ENCODE peak calls at places on chromosome 17, in seven cellular contexts. One of them, this sample, is unnamed.

GRCh38 chr17:66733759-66734158 is 101.2 kb upstream of the CACNG5 start:
- DNase-seq in CD4-positive, alpha-beta memory T cell: no peak
- DNase-seq in CD8-positive, alpha-beta memory T cell: no peak
- DNase-seq in HCT116: no peak
- DNase-seq in IMR-90: no peak
- DNase-seq in hepatocyte: no peak
- DNase-seq in fibroblast of lung: no peak
- DNase-seq in this sample: no peak

GRCh38 chr17:47238321-47239010 is 15.2 kb upstream of the ITGB3 start:
- DNase-seq in CD4-positive, alpha-beta memory T cell: no peak
- DNase-seq in CD8-positive, alpha-beta memory T cell: no peak
- DNase-seq in HCT116: no peak
- DNase-seq in IMR-90: no peak
- DNase-seq in hepatocyte: no peak
- DNase-seq in fibroblast of lung: no peak
- DNase-seq in this sample: no peak

GRCh38 chr17:47879028-47879585 is 16.9 kb upstream of the SP2 start:
- DNase-seq in CD4-positive, alpha-beta memory T cell: no peak
- DNase-seq in CD8-positive, alpha-beta memory T cell: no peak
- DNase-seq in HCT116: no peak
- DNase-seq in IMR-90: peak; percentile 78
- DNase-seq in hepatocyte: no peak
- DNase-seq in fibroblast of lung: no peak
- DNase-seq in this sample: no peak

GRCh38 chr17:60601443-60602384 is 1.7 kb downstream of the PPM1D start:
- DNase-seq in CD4-positive, alpha-beta memory T cell: peak; percentile 43
- DNase-seq in CD8-positive, alpha-beta memory T cell: no peak
- DNase-seq in HCT116: peak; percentile 60
- DNase-seq in IMR-90: peak; percentile 81
- DNase-seq in hepatocyte: peak; percentile 91
- DNase-seq in fibroblast of lung: peak; percentile 91
- DNase-seq in this sample: peak; percentile 13

GRCh38 chr17:51372345-51373004 is 112.1 kb downstream of the UTP18 start:
- DNase-seq in CD4-positive, alpha-beta memory T cell: peak; percentile 6
- DNase-seq in CD8-positive, alpha-beta memory T cell: no peak
- DNase-seq in HCT116: peak; percentile 98
- DNase-seq in IMR-90: peak; percentile 73
- DNase-seq in hepatocyte: peak; percentile 29
- DNase-seq in fibroblast of lung: peak; percentile 28
- DNase-seq in this sample: no peak

GRCh38 chr17:55717898-55718735 is 4.5 kb downstream of the TMEM100 start:
- DNase-seq in CD4-positive, alpha-beta memory T cell: peak; percentile 40
- DNase-seq in CD8-positive, alpha-beta memory T cell: peak; percentile 38
- DNase-seq in HCT116: peak; percentile 65
- DNase-seq in IMR-90: peak; percentile 68
- DNase-seq in hepatocyte: peak; percentile 88
- DNase-seq in fibroblast of lung: peak; percentile 83
- DNase-seq in this sample: peak; percentile 19

GRCh38 chr17:18262641-18263040 is 2.2 kb downstream of the MIEF2 start:
- DNase-seq in CD4-positive, alpha-beta memory T cell: no peak
- DNase-seq in CD8-positive, alpha-beta memory T cell: no peak
- DNase-seq in HCT116: no peak
- DNase-seq in IMR-90: no peak
- DNase-seq in hepatocyte: no peak
- DNase-seq in fibroblast of lung: no peak
- DNase-seq in this sample: no peak

GRCh38 chr17:73800893-73801292 is 156.6 kb upstream of the SDK2 start:
- DNase-seq in CD4-positive, alpha-beta memory T cell: no peak
- DNase-seq in CD8-positive, alpha-beta memory T cell: no peak
- DNase-seq in HCT116: no peak
- DNase-seq in IMR-90: no peak
- DNase-seq in hepatocyte: no peak
- DNase-seq in fibroblast of lung: no peak
- DNase-seq in this sample: no peak

GRCh38 chr17:7114241-7114874 is at the start of gene ASGR2:
- DNase-seq in CD4-positive, alpha-beta memory T cell: no peak
- DNase-seq in CD8-positive, alpha-beta memory T cell: no peak
- DNase-seq in HCT116: no peak
- DNase-seq in IMR-90: no peak
- DNase-seq in hepatocyte: peak; percentile 60
- DNase-seq in fibroblast of lung: no peak
- DNase-seq in this sample: no peak

GRCh38 chr17:49987681-49988441 is 7.2 kb downstream of the DLX3 start:
- DNase-seq in CD4-positive, alpha-beta memory T cell: no peak
- DNase-seq in CD8-positive, alpha-beta memory T cell: no peak
- DNase-seq in HCT116: no peak
- DNase-seq in IMR-90: no peak
- DNase-seq in hepatocyte: peak; percentile 77
- DNase-seq in fibroblast of lung: no peak
- DNase-seq in this sample: no peak

GRCh38 chr17:45132569-45133463 is 501 bp upstream of the PLCD3 start:
- DNase-seq in CD4-positive, alpha-beta memory T cell: peak; percentile 75
- DNase-seq in CD8-positive, alpha-beta memory T cell: peak; percentile 72
- DNase-seq in HCT116: peak; percentile 67
- DNase-seq in IMR-90: peak; percentile 70
- DNase-seq in hepatocyte: peak; percentile 92
- DNase-seq in fibroblast of lung: peak; percentile 74
- DNase-seq in this sample: peak; percentile 70

GRCh38 chr17:76075364-76076099 is 951 bp downstream of the GALR2 start:
- DNase-seq in CD4-positive, alpha-beta memory T cell: no peak
- DNase-seq in CD8-positive, alpha-beta memory T cell: no peak
- DNase-seq in HCT116: no peak
- DNase-seq in IMR-90: no peak
- DNase-seq in hepatocyte: no peak
- DNase-seq in fibroblast of lung: no peak
- DNase-seq in this sample: no peak

GRCh38 chr17:81738801-81739393 is 26.8 kb downstream of the SLC25A10 start:
- DNase-seq in CD4-positive, alpha-beta memory T cell: no peak
- DNase-seq in CD8-positive, alpha-beta memory T cell: no peak
- DNase-seq in HCT116: no peak
- DNase-seq in IMR-90: no peak
- DNase-seq in hepatocyte: no peak
- DNase-seq in fibroblast of lung: no peak
- DNase-seq in this sample: no peak

GRCh38 chr17:65557349-65558310 is 3.8 kb downstream of the AXIN2 start:
- DNase-seq in CD4-positive, alpha-beta memory T cell: peak; percentile 56
- DNase-seq in CD8-positive, alpha-beta memory T cell: no peak
- DNase-seq in HCT116: peak; percentile 88
- DNase-seq in IMR-90: peak; percentile 55
- DNase-seq in hepatocyte: peak; percentile 73
- DNase-seq in fibroblast of lung: no peak
- DNase-seq in this sample: no peak

GRCh38 chr17:47701603-47702002 is 7.6 kb downstream of the TBKBP1 start:
- DNase-seq in CD4-positive, alpha-beta memory T cell: no peak
- DNase-seq in CD8-positive, alpha-beta memory T cell: no peak
- DNase-seq in HCT116: no peak
- DNase-seq in IMR-90: no peak
- DNase-seq in hepatocyte: no peak
- DNase-seq in fibroblast of lung: no peak
- DNase-seq in this sample: no peak

GRCh38 chr17:68731465-68731864 is 130.3 kb upstream of the FAM20A start:
- DNase-seq in CD4-positive, alpha-beta memory T cell: no peak
- DNase-seq in CD8-positive, alpha-beta memory T cell: no peak
- DNase-seq in HCT116: no peak
- DNase-seq in IMR-90: no peak
- DNase-seq in hepatocyte: no peak
- DNase-seq in fibroblast of lung: no peak
- DNase-seq in this sample: no peak

GRCh38 chr17:48427598-48427997 is 2.4 kb downstream of the SKAP1 start:
- DNase-seq in CD4-positive, alpha-beta memory T cell: peak; percentile 71
- DNase-seq in CD8-positive, alpha-beta memory T cell: peak; percentile 43
- DNase-seq in HCT116: no peak
- DNase-seq in IMR-90: no peak
- DNase-seq in hepatocyte: no peak
- DNase-seq in fibroblast of lung: no peak
- DNase-seq in this sample: peak; percentile 41

GRCh38 chr17:29573871-29574731 is 5.6 kb downstream of the TP53I13 start:
- DNase-seq in CD4-positive, alpha-beta memory T cell: no peak
- DNase-seq in CD8-positive, alpha-beta memory T cell: no peak
- DNase-seq in HCT116: no peak
- DNase-seq in IMR-90: no peak
- DNase-seq in hepatocyte: no peak
- DNase-seq in fibroblast of lung: no peak
- DNase-seq in this sample: no peak

GRCh38 chr17:29577009-29577777 is 8.7 kb downstream of the TP53I13 start:
- DNase-seq in CD4-positive, alpha-beta memory T cell: no peak
- DNase-seq in CD8-positive, alpha-beta memory T cell: no peak
- DNase-seq in HCT116: no peak
- DNase-seq in IMR-90: no peak
- DNase-seq in hepatocyte: no peak
- DNase-seq in fibroblast of lung: no peak
- DNase-seq in this sample: no peak

GRCh38 chr17:29574732-29575510 is 6.4 kb downstream of the TP53I13 start:
- DNase-seq in CD4-positive, alpha-beta memory T cell: no peak
- DNase-seq in CD8-positive, alpha-beta memory T cell: no peak
- DNase-seq in HCT116: no peak
- DNase-seq in IMR-90: no peak
- DNase-seq in hepatocyte: peak; percentile 91
- DNase-seq in fibroblast of lung: no peak
- DNase-seq in this sample: no peak

GRCh38 chr17:29576214-29577008 is 7.9 kb downstream of the TP53I13 start:
- DNase-seq in CD4-positive, alpha-beta memory T cell: no peak
- DNase-seq in CD8-positive, alpha-beta memory T cell: no peak
- DNase-seq in HCT116: no peak
- DNase-seq in IMR-90: no peak
- DNase-seq in hepatocyte: no peak
- DNase-seq in fibroblast of lung: no peak
- DNase-seq in this sample: no peak

GRCh38 chr17:29575511-29576213 is 7.2 kb downstream of the TP53I13 start:
- DNase-seq in CD4-positive, alpha-beta memory T cell: no peak
- DNase-seq in CD8-positive, alpha-beta memory T cell: no peak
- DNase-seq in HCT116: no peak
- DNase-seq in IMR-90: no peak
- DNase-seq in hepatocyte: no peak
- DNase-seq in fibroblast of lung: no peak
- DNase-seq in this sample: no peak
- H3K9me3 ChIP-seq in CD4-positive, alpha-beta memory T cell: no peaks in the 10 kb centered on the region
- H3K9me3 ChIP-seq in CD8-positive, alpha-beta memory T cell: no peaks in the 10 kb centered on the region
- H3K9me3 ChIP-seq in HCT116: no peaks in the 10 kb centered on the region
- H3K9me3 ChIP-seq in IMR-90: no peaks in the 10 kb centered on the region
- H3K9me3 ChIP-seq in hepatocyte: no peaks in the 10 kb centered on the region
- H3K9me3 ChIP-seq in fibroblast of lung: no peaks in the 10 kb centered on the region
- H3K9me3 ChIP-seq in this sample: no peaks in the 10 kb centered on the region

DNA sequence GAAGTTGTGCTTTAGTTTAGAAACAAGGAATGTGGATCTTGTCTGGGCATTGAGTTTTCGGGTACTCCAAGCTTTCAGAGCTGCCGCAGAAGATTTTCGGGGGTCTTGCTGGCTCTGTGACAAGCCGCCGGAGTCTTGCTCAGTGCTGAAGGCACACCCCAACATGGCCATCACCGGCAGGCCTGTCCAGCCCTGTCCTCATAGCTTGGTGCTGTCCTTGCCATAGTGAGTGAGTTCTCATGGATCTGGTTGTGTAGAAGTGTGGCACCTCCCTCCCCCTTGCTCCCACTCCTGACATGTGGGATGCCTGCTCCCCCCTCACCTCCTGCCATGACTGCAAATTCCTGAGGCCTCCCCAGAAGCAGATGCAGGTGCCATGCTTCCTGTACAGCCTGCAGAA is 69.9 kb downstream of the METRNL start:
- DNase-seq in CD4-positive, alpha-beta memory T cell: no peak
- DNase-seq in CD8-positive, alpha-beta memory T cell: no peak
- DNase-seq in HCT116: no peak
- DNase-seq in IMR-90: no peak
- DNase-seq in hepatocyte: peak; percentile 2
- DNase-seq in fibroblast of lung: no peak
- DNase-seq in this sample: no peak
- H3K9me3 ChIP-seq in CD4-positive, alpha-beta memory T cell: no peaks in the 10 kb centered on the region
- H3K9me3 ChIP-seq in CD8-positive, alpha-beta memory T cell: no peaks in the 10 kb centered on the region
- H3K9me3 ChIP-seq in HCT116: no peaks in the 10 kb centered on the region
- H3K9me3 ChIP-seq in IMR-90: peaks cover 5% of the 10 kb centered on the region
- H3K9me3 ChIP-seq in hepatocyte: no peaks in the 10 kb centered on the region
- H3K9me3 ChIP-seq in fibroblast of lung: no peaks in the 10 kb centered on the region
- H3K9me3 ChIP-seq in this sample: no peaks in the 10 kb centered on the region

DNA sequence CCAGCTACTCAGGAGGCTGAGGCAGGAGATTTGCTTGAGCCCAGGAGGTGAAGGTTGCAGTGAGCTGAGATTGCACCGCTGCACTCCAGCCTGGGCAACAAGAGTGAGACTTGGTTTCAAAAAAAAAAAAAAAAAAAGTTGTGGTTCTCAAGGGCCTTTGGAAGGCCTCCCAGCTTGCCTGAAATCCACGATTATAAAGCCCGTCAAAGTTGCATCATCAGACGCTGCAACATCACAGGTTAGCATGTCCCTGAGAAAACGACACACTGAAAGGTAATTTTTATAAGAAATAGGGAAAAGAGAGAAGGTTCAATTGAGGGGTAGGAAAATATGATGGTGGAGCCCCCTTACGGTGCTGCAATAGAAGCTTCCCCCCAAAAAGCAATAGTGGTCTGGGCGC is 4.6 kb upstream of the LYZL6 start:
- DNase-seq in CD4-positive, alpha-beta memory T cell: no peak
- DNase-seq in CD8-positive, alpha-beta memory T cell: no peak
- DNase-seq in HCT116: no peak
- DNase-seq in IMR-90: no peak
- DNase-seq in hepatocyte: no peak
- DNase-seq in fibroblast of lung: no peak
- DNase-seq in this sample: no peak
- H3K9me3 ChIP-seq in CD4-positive, alpha-beta memory T cell: no peaks in the 10 kb centered on the region
- H3K9me3 ChIP-seq in CD8-positive, alpha-beta memory T cell: no peaks in the 10 kb centered on the region
- H3K9me3 ChIP-seq in HCT116: no peaks in the 10 kb centered on the region
- H3K9me3 ChIP-seq in IMR-90: no peaks in the 10 kb centered on the region
- H3K9me3 ChIP-seq in hepatocyte: no peaks in the 10 kb centered on the region
- H3K9me3 ChIP-seq in fibroblast of lung: no peaks in the 10 kb centered on the region
- H3K9me3 ChIP-seq in this sample: no peaks in the 10 kb centered on the region

GRCh38 chr17:22300731-22301352 is 608.5 kb downstream of the KCNJ18 start:
- DNase-seq in CD4-positive, alpha-beta memory T cell: no peak
- DNase-seq in CD8-positive, alpha-beta memory T cell: no peak
- DNase-seq in HCT116: no peak
- DNase-seq in IMR-90: no peak
- DNase-seq in hepatocyte: no peak
- DNase-seq in fibroblast of lung: no peak
- DNase-seq in this sample: no peak

GRCh38 chr17:22301353-22301745 is 609.0 kb downstream of the KCNJ18 start:
- DNase-seq in CD4-positive, alpha-beta memory T cell: no peak
- DNase-seq in CD8-positive, alpha-beta memory T cell: no peak
- DNase-seq in HCT116: no peak
- DNase-seq in IMR-90: no peak
- DNase-seq in hepatocyte: no peak
- DNase-seq in fibroblast of lung: no peak
- DNase-seq in this sample: no peak

GRCh38 chr17:22304667-22305303 is 612.5 kb downstream of the KCNJ18 start:
- DNase-seq in CD4-positive, alpha-beta memory T cell: no peak
- DNase-seq in CD8-positive, alpha-beta memory T cell: no peak
- DNase-seq in HCT116: no peak
- DNase-seq in IMR-90: no peak
- DNase-seq in hepatocyte: no peak
- DNase-seq in fibroblast of lung: no peak
- DNase-seq in this sample: no peak

GRCh38 chr17:22303865-22304264 is 611.5 kb downstream of the KCNJ18 start:
- DNase-seq in CD4-positive, alpha-beta memory T cell: no peak
- DNase-seq in CD8-positive, alpha-beta memory T cell: no peak
- DNase-seq in HCT116: no peak
- DNase-seq in IMR-90: no peak
- DNase-seq in hepatocyte: no peak
- DNase-seq in fibroblast of lung: no peak
- DNase-seq in this sample: no peak

DNA sequence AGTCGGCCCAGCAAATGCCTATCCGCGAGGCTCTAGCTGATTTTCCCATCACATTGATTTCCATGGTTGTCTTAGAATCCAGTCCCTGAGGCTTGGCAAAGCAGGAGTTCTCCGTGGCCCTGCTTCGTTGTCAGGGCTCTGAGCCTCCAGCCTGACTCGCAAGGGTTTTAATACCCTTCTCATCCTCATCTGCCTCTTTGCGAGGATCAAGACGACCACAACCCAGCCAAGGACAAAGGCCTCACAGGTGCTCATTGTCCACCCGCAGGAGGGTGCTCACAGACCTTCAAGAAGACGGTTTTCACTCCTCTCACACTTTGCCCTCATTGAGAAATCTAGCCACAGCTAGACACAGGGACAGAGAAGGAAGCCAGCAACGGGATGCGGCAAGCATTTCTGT is 610.8 kb downstream of the KCNJ18 start:
- DNase-seq in CD4-positive, alpha-beta memory T cell: no peak
- DNase-seq in CD8-positive, alpha-beta memory T cell: no peak
- DNase-seq in HCT116: no peak
- DNase-seq in IMR-90: no peak
- DNase-seq in hepatocyte: no peak
- DNase-seq in fibroblast of lung: no peak
- DNase-seq in this sample: no peak
- H3K9me3 ChIP-seq in CD4-positive, alpha-beta memory T cell: no peaks in the 10 kb centered on the region
- H3K9me3 ChIP-seq in CD8-positive, alpha-beta memory T cell: no peaks in the 10 kb centered on the region
- H3K9me3 ChIP-seq in HCT116: peaks cover 20% of the 10 kb centered on the region
- H3K9me3 ChIP-seq in IMR-90: peaks cover 48% of the 10 kb centered on the region
- H3K9me3 ChIP-seq in hepatocyte: no peaks in the 10 kb centered on the region
- H3K9me3 ChIP-seq in fibroblast of lung: no peaks in the 10 kb centered on the region
- H3K9me3 ChIP-seq in this sample: no peaks in the 10 kb centered on the region

This sample was measured in T-helper 17 cell.